ENCODE peak calls at places on chromosome 17, in nine cellular contexts. One of them, this sample, is unnamed.

GRCh38 chr17:32495347-32496253 is 8.8 kb downstream of the CDK5R1 start:
- DNase-seq in kidney epithelial cell: no peak
- DNase-seq in tibial nerve: no peak
- DNase-seq in GM23248: peak
- DNase-seq in skeletal muscle cell: no peak
- DNase-seq in transverse colon: no peak
- DNase-seq in ovary: peak
- DNase-seq in cardiac fibroblast: peak
- DNase-seq in NB4: no peak
- DNase-seq in this sample: no peak

GRCh38 chr17:19238167-19238505 is 970 bp downstream of the EPN2 start:
- DNase-seq in kidney epithelial cell: no peak
- DNase-seq in tibial nerve: no peak
- DNase-seq in GM23248: peak
- DNase-seq in skeletal muscle cell: no peak
- DNase-seq in transverse colon: peak
- DNase-seq in ovary: peak
- DNase-seq in cardiac fibroblast: no peak
- DNase-seq in NB4: no peak
- DNase-seq in this sample: no peak

GRCh38 chr17:7703584-7704574 is 1.1 kb upstream of the EFNB3 start:
- DNase-seq in kidney epithelial cell: no peak
- DNase-seq in tibial nerve: no peak
- DNase-seq in GM23248: peak
- DNase-seq in skeletal muscle cell: peak
- DNase-seq in transverse colon: no peak
- DNase-seq in ovary: peak
- DNase-seq in cardiac fibroblast: peak
- DNase-seq in NB4: no peak
- DNase-seq in this sample: peak

GRCh38 chr17:77325537-77325825 is 184.7 kb downstream of the SEC14L1 start:
- DNase-seq in kidney epithelial cell: no peak
- DNase-seq in tibial nerve: no peak
- DNase-seq in GM23248: no peak
- DNase-seq in skeletal muscle cell: no peak
- DNase-seq in transverse colon: no peak
- DNase-seq in ovary: no peak
- DNase-seq in cardiac fibroblast: no peak
- DNase-seq in NB4: no peak
- DNase-seq in this sample: no peak

GRCh38 chr17:44359458-44360143 is 4.1 kb downstream of the FAM171A2 start:
- DNase-seq in kidney epithelial cell: no peak
- DNase-seq in tibial nerve: no peak
- DNase-seq in GM23248: no peak
- DNase-seq in skeletal muscle cell: no peak
- DNase-seq in transverse colon: no peak
- DNase-seq in ovary: no peak
- DNase-seq in cardiac fibroblast: no peak
- DNase-seq in NB4: no peak
- DNase-seq in this sample: no peak

GRCh38 chr17:43477832-43478634 is 5.7 kb upstream of the DHX8 start:
- DNase-seq in kidney epithelial cell: no peak
- DNase-seq in tibial nerve: no peak
- DNase-seq in GM23248: peak
- DNase-seq in skeletal muscle cell: no peak
- DNase-seq in transverse colon: no peak
- DNase-seq in ovary: no peak
- DNase-seq in cardiac fibroblast: no peak
- DNase-seq in NB4: no peak
- DNase-seq in this sample: no peak

GRCh38 chr17:183021-183420 is 1.6 kb upstream of the DOC2B start:
- DNase-seq in kidney epithelial cell: no peak
- DNase-seq in tibial nerve: no peak
- DNase-seq in GM23248: no peak
- DNase-seq in skeletal muscle cell: no peak
- DNase-seq in transverse colon: no peak
- DNase-seq in ovary: no peak
- DNase-seq in cardiac fibroblast: no peak
- DNase-seq in NB4: no peak
- DNase-seq in this sample: no peak

GRCh38 chr17:28293994-28294393 is 25.0 kb upstream of the TMEM97 start:
- DNase-seq in kidney epithelial cell: no peak
- DNase-seq in tibial nerve: no peak
- DNase-seq in GM23248: no peak
- DNase-seq in skeletal muscle cell: no peak
- DNase-seq in transverse colon: no peak
- DNase-seq in ovary: no peak
- DNase-seq in cardiac fibroblast: no peak
- DNase-seq in NB4: peak
- DNase-seq in this sample: no peak

GRCh38 chr17:51144266-51145022 is 8.9 kb upstream of the NME1 start:
- DNase-seq in kidney epithelial cell: no peak
- DNase-seq in tibial nerve: no peak
- DNase-seq in GM23248: no peak
- DNase-seq in skeletal muscle cell: no peak
- DNase-seq in transverse colon: no peak
- DNase-seq in ovary: no peak
- DNase-seq in cardiac fibroblast: no peak
- DNase-seq in NB4: no peak
- DNase-seq in this sample: no peak

GRCh38 chr17:9987779-9988585 is 82.9 kb upstream of the RCVRN start:
- DNase-seq in kidney epithelial cell: no peak
- DNase-seq in tibial nerve: no peak
- DNase-seq in GM23248: peak
- DNase-seq in skeletal muscle cell: no peak
- DNase-seq in transverse colon: peak
- DNase-seq in ovary: no peak
- DNase-seq in cardiac fibroblast: peak
- DNase-seq in NB4: peak
- DNase-seq in this sample: peak

GRCh38 chr17:73632513-73632912 is 11.7 kb downstream of the SDK2 start:
- DNase-seq in kidney epithelial cell: no peak
- DNase-seq in tibial nerve: no peak
- DNase-seq in GM23248: no peak
- DNase-seq in skeletal muscle cell: no peak
- DNase-seq in transverse colon: no peak
- DNase-seq in ovary: no peak
- DNase-seq in cardiac fibroblast: no peak
- DNase-seq in NB4: no peak
- DNase-seq in this sample: no peak

GRCh38 chr17:16419929-16420271 is 4.5 kb downstream of the TRPV2 start:
- DNase-seq in kidney epithelial cell: no peak
- DNase-seq in tibial nerve: no peak
- DNase-seq in GM23248: peak
- DNase-seq in skeletal muscle cell: no peak
- DNase-seq in transverse colon: no peak
- DNase-seq in ovary: peak
- DNase-seq in cardiac fibroblast: peak
- DNase-seq in NB4: peak
- DNase-seq in this sample: no peak

GRCh38 chr17:67377727-67378443 is 804 bp downstream of the PITPNC1 start:
- DNase-seq in kidney epithelial cell: no peak
- DNase-seq in tibial nerve: no peak
- DNase-seq in GM23248: peak
- DNase-seq in skeletal muscle cell: no peak
- DNase-seq in transverse colon: peak
- DNase-seq in ovary: peak
- DNase-seq in cardiac fibroblast: peak
- DNase-seq in NB4: peak
- DNase-seq in this sample: peak

GRCh38 chr17:67376892-67377726 is at the start of gene PITPNC1:
- DNase-seq in kidney epithelial cell: no peak
- DNase-seq in tibial nerve: peak
- DNase-seq in GM23248: peak
- DNase-seq in skeletal muscle cell: peak
- DNase-seq in transverse colon: peak
- DNase-seq in ovary: peak
- DNase-seq in cardiac fibroblast: peak
- DNase-seq in NB4: peak
- DNase-seq in this sample: peak

GRCh38 chr17:67381925-67382257 is 4.8 kb downstream of the PITPNC1 start:
- DNase-seq in kidney epithelial cell: no peak
- DNase-seq in tibial nerve: no peak
- DNase-seq in GM23248: no peak
- DNase-seq in skeletal muscle cell: no peak
- DNase-seq in transverse colon: no peak
- DNase-seq in ovary: no peak
- DNase-seq in cardiac fibroblast: no peak
- DNase-seq in NB4: no peak
- DNase-seq in this sample: no peak

GRCh38 chr17:67378444-67379250 is 1.6 kb downstream of the PITPNC1 start:
- DNase-seq in kidney epithelial cell: no peak
- DNase-seq in tibial nerve: peak
- DNase-seq in GM23248: peak
- DNase-seq in skeletal muscle cell: no peak
- DNase-seq in transverse colon: peak
- DNase-seq in ovary: peak
- DNase-seq in cardiac fibroblast: peak
- DNase-seq in NB4: peak
- DNase-seq in this sample: peak

GRCh38 chr17:67379251-67379630 is 2.2 kb downstream of the PITPNC1 start:
- DNase-seq in kidney epithelial cell: no peak
- DNase-seq in tibial nerve: no peak
- DNase-seq in GM23248: no peak
- DNase-seq in skeletal muscle cell: no peak
- DNase-seq in transverse colon: no peak
- DNase-seq in ovary: no peak
- DNase-seq in cardiac fibroblast: peak
- DNase-seq in NB4: no peak
- DNase-seq in this sample: no peak
- H3K4me3 ChIP-seq in kidney epithelial cell: peak
- H3K4me3 ChIP-seq in tibial nerve: peak
- H3K4me3 ChIP-seq in GM23248: peak
- H3K4me3 ChIP-seq in skeletal muscle cell: peak
- H3K4me3 ChIP-seq in transverse colon: peak
- H3K4me3 ChIP-seq in ovary: peak
- H3K4me3 ChIP-seq in cardiac fibroblast: peak
- H3K4me3 ChIP-seq in NB4: peak
- H3K4me3 ChIP-seq in this sample: peak

GRCh38 chr17:4942760-4943508 is 2.9 kb downstream of the RNF167 start:
- DNase-seq in kidney epithelial cell: no peak
- DNase-seq in tibial nerve: no peak
- DNase-seq in GM23248: peak
- DNase-seq in skeletal muscle cell: no peak
- DNase-seq in transverse colon: no peak
- DNase-seq in ovary: no peak
- DNase-seq in cardiac fibroblast: no peak
- DNase-seq in NB4: no peak
- DNase-seq in this sample: no peak
- H3K4me3 ChIP-seq in kidney epithelial cell: no peak
- H3K4me3 ChIP-seq in tibial nerve: no peak
- H3K4me3 ChIP-seq in GM23248: no peak
- H3K4me3 ChIP-seq in skeletal muscle cell: no peak
- H3K4me3 ChIP-seq in transverse colon: no peak
- H3K4me3 ChIP-seq in ovary: no peak
- H3K4me3 ChIP-seq in cardiac fibroblast: no peak
- H3K4me3 ChIP-seq in NB4: peak
- H3K4me3 ChIP-seq in this sample: no peak

GRCh38 chr17:80270104-80270503 is 9.5 kb downstream of the RNF213 start:
- DNase-seq in kidney epithelial cell: no peak
- DNase-seq in tibial nerve: no peak
- DNase-seq in GM23248: no peak
- DNase-seq in skeletal muscle cell: no peak
- DNase-seq in transverse colon: no peak
- DNase-seq in ovary: no peak
- DNase-seq in cardiac fibroblast: no peak
- DNase-seq in NB4: no peak
- DNase-seq in this sample: no peak
- H3K4me3 ChIP-seq in kidney epithelial cell: no peak
- H3K4me3 ChIP-seq in tibial nerve: no peak
- H3K4me3 ChIP-seq in GM23248: no peak
- H3K4me3 ChIP-seq in skeletal muscle cell: no peak
- H3K4me3 ChIP-seq in transverse colon: no peak
- H3K4me3 ChIP-seq in ovary: no peak
- H3K4me3 ChIP-seq in cardiac fibroblast: no peak
- H3K4me3 ChIP-seq in NB4: no peak
- H3K4me3 ChIP-seq in this sample: no peak

DNA sequence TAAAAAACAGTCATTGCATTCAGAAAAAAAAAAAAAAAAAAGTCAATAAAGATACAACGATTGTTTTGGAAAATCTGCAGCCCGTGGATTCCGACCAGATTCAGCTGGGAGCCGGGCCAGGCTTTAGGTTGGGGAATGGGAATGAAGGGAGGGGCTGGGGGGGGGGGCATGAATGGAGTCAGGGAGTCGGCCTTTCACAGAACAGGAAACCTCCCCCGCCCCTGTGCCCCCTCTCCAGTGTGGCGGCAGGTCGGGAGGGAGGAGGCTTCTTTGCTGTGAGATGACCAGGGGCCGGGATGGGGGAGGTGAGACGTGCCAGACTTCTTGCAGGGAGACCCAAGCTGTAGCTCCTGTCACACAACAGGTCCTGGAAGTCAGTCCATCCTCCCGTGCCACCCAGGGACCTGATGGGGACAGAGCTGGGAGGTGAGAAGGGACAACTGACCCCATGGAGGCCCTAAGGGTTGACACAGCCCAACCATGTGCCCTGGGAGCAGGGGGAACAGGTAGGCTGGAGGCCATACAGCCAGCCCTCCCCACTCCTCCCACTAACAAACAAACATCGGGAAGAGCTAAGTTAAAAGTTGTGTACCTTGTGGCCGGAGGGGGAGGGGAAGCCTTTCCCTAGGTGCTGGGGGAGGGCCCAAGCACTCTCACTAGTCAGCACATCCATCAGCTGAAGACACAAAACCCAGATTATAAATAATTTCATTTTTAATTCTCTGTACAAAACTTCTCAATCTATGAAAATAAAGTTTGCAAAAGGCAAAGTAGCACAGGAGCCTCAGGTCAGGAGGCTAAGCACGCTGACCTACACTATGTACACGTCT is 25.2 kb downstream of the SREBF1 start:
- DNase-seq in kidney epithelial cell: no peak
- DNase-seq in tibial nerve: no peak
- DNase-seq in GM23248: no peak
- DNase-seq in skeletal muscle cell: no peak
- DNase-seq in transverse colon: no peak
- DNase-seq in ovary: peak
- DNase-seq in cardiac fibroblast: peak
- DNase-seq in NB4: no peak
- DNase-seq in this sample: no peak
- H3K4me3 ChIP-seq in kidney epithelial cell: no peak
- H3K4me3 ChIP-seq in tibial nerve: no peak
- H3K4me3 ChIP-seq in GM23248: no peak
- H3K4me3 ChIP-seq in skeletal muscle cell: no peak
- H3K4me3 ChIP-seq in transverse colon: no peak
- H3K4me3 ChIP-seq in ovary: no peak
- H3K4me3 ChIP-seq in cardiac fibroblast: no peak
- H3K4me3 ChIP-seq in NB4: no peak
- H3K4me3 ChIP-seq in this sample: no peak